ENCODE peak calls at places on chromosomes 6 and 20, in four cellular contexts. One of them, this sample, is unnamed.

GRCh38 chr20:53574819-53575218 is 18.8 kb downstream of the ZNF217 start:
- DNase-seq in fibroblast of lung: no peak
- DNase-seq in GM12865: no peak
- DNase-seq in choroid plexus epithelial cell: no peak
- DNase-seq in this sample: no peak

GRCh38 chr20:10430000-10430466 is 4.0 kb downstream of the MKKS start:
- DNase-seq in choroid plexus epithelial cell: no peak
- DNase-seq in fibroblast of lung: no peak
- DNase-seq in GM12865: no peak
- DNase-seq in this sample: no peak

GRCh38 chr20:63279931-63280330 is 7.3 kb downstream of the ARFGAP1 start:
- DNase-seq in GM12865: no peak
- DNase-seq in fibroblast of lung: no peak
- DNase-seq in choroid plexus epithelial cell: no peak
- DNase-seq in this sample: no peak

GRCh38 chr6:30888472-30889137 is 4.3 kb downstream of the DDR1 start:
- DNase-seq in GM12865: no peak
- DNase-seq in fibroblast of lung: peak
- DNase-seq in choroid plexus epithelial cell: peak
- DNase-seq in this sample: peak

GRCh38 chr6:57435475-57436163 is 118.2 kb downstream of the PRIM2 start:
- DNase-seq in GM12865: no peak
- DNase-seq in fibroblast of lung: no peak
- DNase-seq in choroid plexus epithelial cell: no peak
- DNase-seq in this sample: no peak

GRCh38 chr20:59756241-59756640 is 151.9 kb downstream of the PHACTR3 start:
- DNase-seq in fibroblast of lung: no peak
- DNase-seq in choroid plexus epithelial cell: no peak
- DNase-seq in GM12865: no peak
- DNase-seq in this sample: no peak

GRCh38 chr6:112478036-112478435 is 130.9 kb downstream of the RFPL4B start:
- DNase-seq in choroid plexus epithelial cell: no peak
- DNase-seq in fibroblast of lung: no peak
- DNase-seq in GM12865: no peak
- DNase-seq in this sample: no peak

GRCh38 chr20:1808101-1808500 is 87.1 kb upstream of the SIRPA start:
- DNase-seq in choroid plexus epithelial cell: no peak
- DNase-seq in GM12865: no peak
- DNase-seq in fibroblast of lung: no peak
- DNase-seq in this sample: no peak

GRCh38 chr6:28218312-28219248 is 6.5 kb upstream of the ZSCAN9 start:
- DNase-seq in fibroblast of lung: peak
- DNase-seq in choroid plexus epithelial cell: peak
- DNase-seq in GM12865: peak
- DNase-seq in this sample: peak

GRCh38 chr6:73523434-73524123 is 2.7 kb upstream of the EEF1A1 start:
- DNase-seq in fibroblast of lung: peak
- DNase-seq in GM12865: peak
- DNase-seq in choroid plexus epithelial cell: peak
- DNase-seq in this sample: peak

GRCh38 chr20:19114410-19114809 is 98.0 kb upstream of the SLC24A3 start:
- DNase-seq in fibroblast of lung: no peak
- DNase-seq in GM12865: peak
- DNase-seq in choroid plexus epithelial cell: no peak
- DNase-seq in this sample: no peak

GRCh38 chr20:61608275-61609085 is 356.4 kb downstream of the CDH4 start:
- DNase-seq in fibroblast of lung: peak
- DNase-seq in GM12865: no peak
- DNase-seq in choroid plexus epithelial cell: peak
- DNase-seq in this sample: peak

GRCh38 chr6:137309078-137309762 is 90.0 kb upstream of the IFNGR1 start:
- DNase-seq in choroid plexus epithelial cell: peak
- DNase-seq in fibroblast of lung: peak
- DNase-seq in GM12865: peak
- DNase-seq in this sample: peak

GRCh38 chr20:41622584-41622983 is 4.4 kb upstream of the CHD6 start:
- DNase-seq in GM12865: no peak
- DNase-seq in fibroblast of lung: no peak
- DNase-seq in choroid plexus epithelial cell: no peak
- DNase-seq in this sample: no peak

GRCh38 chr6:26045939-26046368 is 41.3 kb upstream of the HFE start:
- DNase-seq in fibroblast of lung: no peak
- DNase-seq in choroid plexus epithelial cell: no peak
- DNase-seq in GM12865: peak
- DNase-seq in this sample: no peak

GRCh38 chr6:139539852-139540251 is 165.4 kb upstream of the CITED2 start:
- DNase-seq in choroid plexus epithelial cell: peak
- DNase-seq in fibroblast of lung: peak
- DNase-seq in GM12865: no peak
- DNase-seq in this sample: peak

GRCh38 chr6:168340819-168341218 is 21.2 kb upstream of the DACT2 start:
- DNase-seq in GM12865: no peak
- DNase-seq in choroid plexus epithelial cell: no peak
- DNase-seq in fibroblast of lung: no peak
- DNase-seq in this sample: no peak

GRCh38 chr20:24109008-24109407 is 120.4 kb upstream of the GGTLC1 start:
- DNase-seq in choroid plexus epithelial cell: no peak
- DNase-seq in GM12865: peak
- DNase-seq in fibroblast of lung: no peak
- DNase-seq in this sample: no peak

GRCh38 chr6:156963712-156964700 is 186.8 kb downstream of the ARID1B start:
- DNase-seq in choroid plexus epithelial cell: peak
- DNase-seq in fibroblast of lung: peak
- DNase-seq in GM12865: peak
- DNase-seq in this sample: peak

GRCh38 chr6:112251170-112251945 is 3.0 kb downstream of the LAMA4 start:
- DNase-seq in choroid plexus epithelial cell: peak
- DNase-seq in fibroblast of lung: peak
- DNase-seq in GM12865: no peak
- DNase-seq in this sample: peak

GRCh38 chr6:88490865-88491264 is 324.7 kb upstream of the CNR1 start:
- DNase-seq in fibroblast of lung: no peak
- DNase-seq in choroid plexus epithelial cell: peak
- DNase-seq in GM12865: no peak
- DNase-seq in this sample: no peak

GRCh38 chr6:41748102-41748477 is 893 bp upstream of the PGC start:
- DNase-seq in choroid plexus epithelial cell: no peak
- DNase-seq in fibroblast of lung: no peak
- DNase-seq in GM12865: no peak
- DNase-seq in this sample: no peak

GRCh38 chr6:107957165-107957908 is 671 bp downstream of the SEC63 start:
- DNase-seq in GM12865: peak
- DNase-seq in fibroblast of lung: peak
- DNase-seq in choroid plexus epithelial cell: peak
- DNase-seq in this sample: peak

GRCh38 chr6:164109770-164110140 is 695.2 kb downstream of the QKI start:
- DNase-seq in choroid plexus epithelial cell: peak
- DNase-seq in GM12865: no peak
- DNase-seq in fibroblast of lung: no peak
- DNase-seq in this sample: no peak

GRCh38 chr6:86730216-86730615 is 207.1 kb upstream of the HTR1E start:
- DNase-seq in fibroblast of lung: no peak
- DNase-seq in choroid plexus epithelial cell: no peak
- DNase-seq in GM12865: no peak
- DNase-seq in this sample: no peak

DNA sequence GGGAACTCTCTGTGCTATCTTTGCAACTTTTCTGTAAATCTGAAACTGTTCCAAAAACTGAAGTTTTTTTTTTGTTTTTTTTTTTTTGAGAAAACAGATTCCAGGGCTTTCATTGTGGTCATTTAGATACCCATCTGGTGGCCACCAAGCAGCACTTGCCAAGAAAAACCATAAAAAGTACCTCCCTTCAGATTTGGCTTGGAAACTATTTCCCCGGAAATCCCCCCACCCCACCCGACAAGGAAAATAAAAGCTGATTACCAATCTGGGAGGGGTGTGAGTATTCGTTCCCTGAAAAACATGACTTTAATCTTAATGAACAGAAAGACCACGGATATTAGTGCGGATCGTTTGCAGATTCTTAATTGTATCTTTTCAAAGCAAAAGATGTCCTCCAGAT is 1.9 kb downstream of the NFATC2 start:
- DNase-seq in fibroblast of lung: no peak
- DNase-seq in choroid plexus epithelial cell: no peak
- DNase-seq in GM12865: no peak
- DNase-seq in this sample: no peak
- H3K4me3 ChIP-seq in fibroblast of lung: no peak
- H3K4me3 ChIP-seq in choroid plexus epithelial cell: no peak
- H3K4me3 ChIP-seq in GM12865: peak
- H3K4me3 ChIP-seq in this sample: no peak

DNA sequence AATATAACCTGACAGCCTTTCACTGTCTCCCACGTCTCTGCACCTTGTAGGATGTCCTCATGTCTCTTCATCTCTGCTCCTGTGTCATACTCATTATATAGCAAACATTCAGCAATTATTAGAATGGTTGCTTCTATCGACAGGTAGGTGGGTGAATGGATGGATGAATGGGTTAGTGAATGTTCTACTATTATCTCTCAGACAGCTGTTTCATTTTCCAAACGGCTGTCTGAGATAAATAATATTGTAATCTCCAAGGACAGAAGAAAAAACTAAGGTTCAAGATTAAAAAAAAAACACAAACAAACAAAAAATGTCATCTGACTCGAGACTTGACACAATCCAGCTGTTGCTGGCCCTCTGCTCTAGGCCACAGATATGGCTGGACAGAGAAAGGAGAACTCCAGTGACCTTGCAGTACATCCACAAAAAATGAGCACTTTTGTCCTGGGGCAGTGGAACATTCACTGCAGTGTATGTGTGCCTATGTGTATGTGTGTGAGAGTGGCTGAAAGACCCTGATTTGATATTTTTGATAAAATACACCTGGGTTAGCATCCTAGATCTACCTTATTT is 2.1 kb downstream of the HNF4A start:
- DNase-seq in GM12865: peak
- DNase-seq in fibroblast of lung: peak
- DNase-seq in choroid plexus epithelial cell: no peak
- DNase-seq in this sample: peak
- TF ChIP-seq CTCF in GM12865: no peak
- TF ChIP-seq CTCF in fibroblast of lung: no peak
- TF ChIP-seq CTCF in choroid plexus epithelial cell: no peak
- TF ChIP-seq CTCF in this sample: no peak

DNA sequence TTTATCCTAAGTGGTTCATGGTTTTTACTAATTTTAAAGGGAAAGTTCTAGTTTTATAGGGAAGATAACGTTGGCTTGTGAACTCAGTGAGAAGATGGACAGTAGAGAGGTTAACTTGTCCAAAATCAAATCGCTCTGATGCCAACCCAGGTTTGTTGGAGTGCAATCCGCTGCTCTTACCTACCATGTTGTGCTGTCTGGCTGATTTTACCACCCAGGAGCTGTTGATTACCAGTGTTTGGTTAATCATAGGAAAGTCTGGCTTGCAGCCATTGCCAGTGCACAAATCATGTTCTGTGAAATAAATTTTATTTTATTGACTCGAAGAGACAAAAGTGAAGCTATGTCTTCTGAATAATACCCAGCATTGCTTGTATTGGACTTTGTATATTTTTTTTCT is 92.4 kb downstream of the PLCB4 start:
- DNase-seq in GM12865: no peak
- DNase-seq in choroid plexus epithelial cell: no peak
- DNase-seq in fibroblast of lung: no peak
- DNase-seq in this sample: no peak
- H3K4me3 ChIP-seq in GM12865: no peak
- H3K4me3 ChIP-seq in choroid plexus epithelial cell: no peak
- H3K4me3 ChIP-seq in fibroblast of lung: no peak
- H3K4me3 ChIP-seq in this sample: no peak

DNA sequence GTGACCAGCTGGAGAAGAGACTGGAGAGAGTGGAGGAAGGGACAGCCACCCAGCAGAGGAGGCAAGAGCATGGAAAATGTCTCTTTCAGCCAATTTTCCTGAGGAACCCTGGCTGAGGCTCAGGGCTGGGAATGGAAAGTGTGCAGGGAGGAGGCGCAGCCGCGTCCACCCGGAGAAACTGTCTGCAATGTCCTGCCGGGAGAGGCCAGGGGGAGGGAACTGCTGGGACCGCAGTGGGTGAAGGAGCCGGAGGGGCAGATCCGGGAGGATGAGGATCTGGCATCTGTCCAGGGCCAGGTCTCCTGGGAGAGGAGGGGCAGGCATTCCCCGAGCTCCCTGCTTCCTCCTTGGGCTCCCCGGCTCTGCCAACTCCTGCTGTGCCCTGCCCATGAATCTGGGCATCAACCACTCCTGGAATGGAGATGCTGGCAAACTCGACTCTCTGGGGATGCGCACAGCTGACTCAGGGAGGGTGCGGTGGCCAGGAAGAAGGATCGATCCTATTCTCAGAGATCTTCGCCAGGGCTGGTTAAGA is 17.4 kb upstream of the HM13 start:
- DNase-seq in choroid plexus epithelial cell: no peak
- DNase-seq in GM12865: no peak
- DNase-seq in fibroblast of lung: no peak
- DNase-seq in this sample: no peak
- TF ChIP-seq CTCF in choroid plexus epithelial cell: no peak
- TF ChIP-seq CTCF in GM12865: no peak
- TF ChIP-seq CTCF in fibroblast of lung: no peak
- TF ChIP-seq CTCF in this sample: no peak

GRCh38 chr6:159128978-159129377 is 40.2 kb upstream of the FNDC1 start:
- DNase-seq in choroid plexus epithelial cell: no peak
- DNase-seq in fibroblast of lung: no peak
- DNase-seq in GM12865: no peak
- DNase-seq in this sample: no peak
- H3K4me3 ChIP-seq in choroid plexus epithelial cell: no peak
- H3K4me3 ChIP-seq in fibroblast of lung: no peak
- H3K4me3 ChIP-seq in GM12865: no peak
- H3K4me3 ChIP-seq in this sample: no peak

GRCh38 chr20:17168026-17168612 is 58.7 kb upstream of the PCSK2 start:
- DNase-seq in fibroblast of lung: no peak
- DNase-seq in GM12865: no peak
- DNase-seq in choroid plexus epithelial cell: no peak
- DNase-seq in this sample: no peak
- TF ChIP-seq CTCF in fibroblast of lung: no peak
- TF ChIP-seq CTCF in GM12865: no peak
- TF ChIP-seq CTCF in choroid plexus epithelial cell: no peak
- TF ChIP-seq CTCF in this sample: no peak

GRCh38 chr20:48825551-48825885 is 2.3 kb downstream of the PREX1 start:
- DNase-seq in choroid plexus epithelial cell: no peak
- DNase-seq in fibroblast of lung: no peak
- DNase-seq in GM12865: no peak
- DNase-seq in this sample: no peak
- H3K4me3 ChIP-seq in choroid plexus epithelial cell: peak
- H3K4me3 ChIP-seq in fibroblast of lung: no peak
- H3K4me3 ChIP-seq in GM12865: peak
- H3K4me3 ChIP-seq in this sample: peak